ENCODE peak calls at places on chromosomes 1 and 21, in seven cellular contexts. One of them, this sample, is unnamed.
A peak's percentile ranks its signal among the peaks of the same experiment; 100 is the strongest.

GRCh38 chr1:46166521-46167462 is 8.1 kb upstream of the TSPAN1 start:
- DNase-seq in D721Med: no peak
- DNase-seq in GOT3: no peak
- DNase-seq in HL-60: no peak
- DNase-seq in fibroblast of villous mesenchyme: no peak
- DNase-seq in heart right ventricle: peak; percentile 74
- DNase-seq in NCI-H1417: no peak
- DNase-seq in this sample: no peak

GRCh38 chr1:65001238-65001792 is 35.0 kb upstream of the JAK1 start:
- DNase-seq in fibroblast of villous mesenchyme: no peak
- DNase-seq in NCI-H1417: no peak
- DNase-seq in HL-60: no peak
- DNase-seq in D721Med: no peak
- DNase-seq in heart right ventricle: peak; percentile 82
- DNase-seq in GOT3: no peak
- DNase-seq in this sample: no peak

GRCh38 chr21:15439726-15440125 is 290.1 kb upstream of the USP25 start:
- DNase-seq in D721Med: no peak
- DNase-seq in fibroblast of villous mesenchyme: no peak
- DNase-seq in HL-60: no peak
- DNase-seq in GOT3: no peak
- DNase-seq in NCI-H1417: no peak
- DNase-seq in heart right ventricle: no peak
- DNase-seq in this sample: no peak

GRCh38 chr1:225961659-225962439 is 20.8 kb upstream of the LEFTY2 start:
- DNase-seq in HL-60: no peak
- DNase-seq in NCI-H1417: no peak
- DNase-seq in GOT3: no peak
- DNase-seq in heart right ventricle: no peak
- DNase-seq in D721Med: no peak
- DNase-seq in fibroblast of villous mesenchyme: no peak
- DNase-seq in this sample: no peak

GRCh38 chr1:109477821-109478220 is 5.9 kb upstream of the ATXN7L2 start:
- DNase-seq in fibroblast of villous mesenchyme: no peak
- DNase-seq in D721Med: no peak
- DNase-seq in heart right ventricle: no peak
- DNase-seq in GOT3: no peak
- DNase-seq in HL-60: no peak
- DNase-seq in NCI-H1417: no peak
- DNase-seq in this sample: no peak

GRCh38 chr1:20290624-20291597 is at the start of gene VWA5B1:
- DNase-seq in D721Med: no peak
- DNase-seq in fibroblast of villous mesenchyme: peak; percentile 6
- DNase-seq in heart right ventricle: no peak
- DNase-seq in HL-60: no peak
- DNase-seq in GOT3: no peak
- DNase-seq in NCI-H1417: peak; percentile 46
- DNase-seq in this sample: no peak

GRCh38 chr1:155981266-155982088 is 3.1 kb upstream of the ARHGEF2 start:
- DNase-seq in HL-60: peak; percentile 57
- DNase-seq in fibroblast of villous mesenchyme: peak; percentile 92
- DNase-seq in GOT3: no peak
- DNase-seq in heart right ventricle: no peak
- DNase-seq in NCI-H1417: no peak
- DNase-seq in D721Med: no peak
- DNase-seq in this sample: peak; percentile 39

GRCh38 chr1:26163684-26164035 is 4.8 kb downstream of the FAM110D start:
- DNase-seq in fibroblast of villous mesenchyme: no peak
- DNase-seq in D721Med: no peak
- DNase-seq in NCI-H1417: no peak
- DNase-seq in GOT3: no peak
- DNase-seq in heart right ventricle: no peak
- DNase-seq in HL-60: no peak
- DNase-seq in this sample: no peak

GRCh38 chr1:8169364-8170058 is 143.4 kb upstream of the ERRFI1 start:
- DNase-seq in GOT3: no peak
- DNase-seq in D721Med: no peak
- DNase-seq in HL-60: no peak
- DNase-seq in fibroblast of villous mesenchyme: peak; percentile 90
- DNase-seq in heart right ventricle: no peak
- DNase-seq in NCI-H1417: peak; percentile 72
- DNase-seq in this sample: peak; percentile 91

GRCh38 chr21:36260030-36260787 is 59.8 kb upstream of the MORC3 start:
- DNase-seq in GOT3: no peak
- DNase-seq in NCI-H1417: peak; percentile 48
- DNase-seq in fibroblast of villous mesenchyme: peak; percentile 78
- DNase-seq in heart right ventricle: no peak
- DNase-seq in D721Med: no peak
- DNase-seq in HL-60: no peak
- DNase-seq in this sample: peak; percentile 78

GRCh38 chr1:180626711-180627110 is 5.1 kb upstream of the XPR1 start:
- DNase-seq in NCI-H1417: no peak
- DNase-seq in heart right ventricle: no peak
- DNase-seq in HL-60: no peak
- DNase-seq in GOT3: no peak
- DNase-seq in D721Med: no peak
- DNase-seq in fibroblast of villous mesenchyme: no peak
- DNase-seq in this sample: no peak

GRCh38 chr1:175319912-175320230 is 127.3 kb upstream of the KIAA0040 start:
- DNase-seq in NCI-H1417: no peak
- DNase-seq in fibroblast of villous mesenchyme: no peak
- DNase-seq in heart right ventricle: no peak
- DNase-seq in HL-60: no peak
- DNase-seq in GOT3: no peak
- DNase-seq in D721Med: no peak
- DNase-seq in this sample: no peak